ENCODE peak calls at places on chromosomes 16 and 17, in eight cellular contexts. One of them, this sample, is unnamed.

GRCh38 chr17:31690118-31690517 is 168.9 kb downstream of the COPRS start:
- DNase-seq in HFF-Myc: no peak
- DNase-seq in AG04450: no peak
- DNase-seq in adrenal gland: no peak
- DNase-seq in IMR-90: peak
- DNase-seq in cardiac fibroblast: no peak
- DNase-seq in PC-3: no peak
- DNase-seq in pancreas: no peak
- DNase-seq in this sample: no peak

GRCh38 chr17:78442648-78443128 is 64.2 kb downstream of the PGS1 start:
- DNase-seq in HFF-Myc: no peak
- DNase-seq in AG04450: peak
- DNase-seq in adrenal gland: peak
- DNase-seq in IMR-90: peak
- DNase-seq in cardiac fibroblast: peak
- DNase-seq in PC-3: no peak
- DNase-seq in pancreas: no peak
- DNase-seq in this sample: no peak

GRCh38 chr16:12271006-12271405 is 294.5 kb downstream of the SNX29 start:
- DNase-seq in HFF-Myc: peak
- DNase-seq in AG04450: no peak
- DNase-seq in adrenal gland: no peak
- DNase-seq in IMR-90: peak
- DNase-seq in cardiac fibroblast: peak
- DNase-seq in PC-3: peak
- DNase-seq in pancreas: no peak
- DNase-seq in this sample: peak

GRCh38 chr16:86895609-86896008 is 317.3 kb downstream of the FOXL1 start:
- DNase-seq in HFF-Myc: no peak
- DNase-seq in AG04450: no peak
- DNase-seq in adrenal gland: no peak
- DNase-seq in IMR-90: no peak
- DNase-seq in cardiac fibroblast: no peak
- DNase-seq in PC-3: no peak
- DNase-seq in pancreas: no peak
- DNase-seq in this sample: no peak

GRCh38 chr17:76139801-76140660 is 1.0 kb downstream of the FOXJ1 start:
- DNase-seq in HFF-Myc: no peak
- DNase-seq in AG04450: no peak
- DNase-seq in adrenal gland: no peak
- DNase-seq in IMR-90: no peak
- DNase-seq in cardiac fibroblast: no peak
- DNase-seq in PC-3: no peak
- DNase-seq in pancreas: peak
- DNase-seq in this sample: no peak

GRCh38 chr17:50482110-50482509 is 3.5 kb downstream of the RSAD1 start:
- DNase-seq in HFF-Myc: no peak
- DNase-seq in AG04450: no peak
- DNase-seq in adrenal gland: no peak
- DNase-seq in IMR-90: no peak
- DNase-seq in cardiac fibroblast: no peak
- DNase-seq in PC-3: no peak
- DNase-seq in pancreas: peak
- DNase-seq in this sample: no peak

GRCh38 chr17:78919816-78920516 is 5.2 kb downstream of the TIMP2 start:
- DNase-seq in HFF-Myc: no peak
- DNase-seq in AG04450: no peak
- DNase-seq in adrenal gland: no peak
- DNase-seq in IMR-90: no peak
- DNase-seq in cardiac fibroblast: no peak
- DNase-seq in PC-3: no peak
- DNase-seq in pancreas: no peak
- DNase-seq in this sample: no peak

GRCh38 chr16:66641387-66641786 is 36.9 kb downstream of the CMTM3 start:
- DNase-seq in HFF-Myc: no peak
- DNase-seq in AG04450: no peak
- DNase-seq in adrenal gland: no peak
- DNase-seq in IMR-90: no peak
- DNase-seq in cardiac fibroblast: no peak
- DNase-seq in PC-3: no peak
- DNase-seq in pancreas: no peak
- DNase-seq in this sample: no peak

GRCh38 chr17:63927464-63928171 is 4.5 kb downstream of the CD79B start:
- DNase-seq in HFF-Myc: no peak
- DNase-seq in AG04450: no peak
- DNase-seq in adrenal gland: no peak
- DNase-seq in IMR-90: no peak
- DNase-seq in cardiac fibroblast: no peak
- DNase-seq in PC-3: no peak
- DNase-seq in pancreas: no peak
- DNase-seq in this sample: no peak

GRCh38 chr17:40319651-40320550 is 10.9 kb downstream of the RARA start:
- DNase-seq in HFF-Myc: no peak
- DNase-seq in AG04450: no peak
- DNase-seq in adrenal gland: peak
- DNase-seq in IMR-90: no peak
- DNase-seq in cardiac fibroblast: no peak
- DNase-seq in PC-3: no peak
- DNase-seq in pancreas: peak
- DNase-seq in this sample: no peak

GRCh38 chr17:3979276-3979583 is 15.0 kb upstream of the ATP2A3 start:
- DNase-seq in HFF-Myc: no peak
- DNase-seq in AG04450: no peak
- DNase-seq in adrenal gland: no peak
- DNase-seq in IMR-90: no peak
- DNase-seq in cardiac fibroblast: no peak
- DNase-seq in PC-3: no peak
- DNase-seq in pancreas: peak
- DNase-seq in this sample: no peak

GRCh38 chr16:88905563-88905962 is 39.1 kb upstream of the PABPN1L start:
- DNase-seq in HFF-Myc: no peak
- DNase-seq in AG04450: no peak
- DNase-seq in adrenal gland: peak
- DNase-seq in IMR-90: no peak
- DNase-seq in cardiac fibroblast: no peak
- DNase-seq in PC-3: no peak
- DNase-seq in pancreas: no peak
- DNase-seq in this sample: peak

GRCh38 chr16:50502616-50503000 is 45.6 kb upstream of the NKD1 start:
- DNase-seq in HFF-Myc: no peak
- DNase-seq in AG04450: no peak
- DNase-seq in adrenal gland: no peak
- DNase-seq in IMR-90: no peak
- DNase-seq in cardiac fibroblast: no peak
- DNase-seq in PC-3: no peak
- DNase-seq in pancreas: no peak
- DNase-seq in this sample: no peak

GRCh38 chr16:46775214-46775613 is 27.1 kb upstream of the MYLK3 start:
- DNase-seq in HFF-Myc: no peak
- DNase-seq in AG04450: no peak
- DNase-seq in adrenal gland: no peak
- DNase-seq in IMR-90: peak
- DNase-seq in cardiac fibroblast: no peak
- DNase-seq in PC-3: peak
- DNase-seq in pancreas: no peak
- DNase-seq in this sample: no peak

GRCh38 chr17:1755252-1755992 is 6.4 kb upstream of the SERPINF1 start:
- DNase-seq in HFF-Myc: no peak
- DNase-seq in AG04450: no peak
- DNase-seq in adrenal gland: no peak
- DNase-seq in IMR-90: no peak
- DNase-seq in cardiac fibroblast: no peak
- DNase-seq in PC-3: no peak
- DNase-seq in pancreas: no peak
- DNase-seq in this sample: no peak

GRCh38 chr17:16512011-16512410 is 20.0 kb upstream of the LRRC75A start:
- DNase-seq in HFF-Myc: no peak
- DNase-seq in AG04450: no peak
- DNase-seq in adrenal gland: no peak
- DNase-seq in IMR-90: no peak
- DNase-seq in cardiac fibroblast: no peak
- DNase-seq in PC-3: no peak
- DNase-seq in pancreas: no peak
- DNase-seq in this sample: no peak

GRCh38 chr17:61460796-61461585 is 8.8 kb downstream of the TBX4 start:
- DNase-seq in HFF-Myc: no peak
- DNase-seq in AG04450: no peak
- DNase-seq in adrenal gland: no peak
- DNase-seq in IMR-90: peak
- DNase-seq in cardiac fibroblast: no peak
- DNase-seq in PC-3: no peak
- DNase-seq in pancreas: no peak
- DNase-seq in this sample: peak

DNA sequence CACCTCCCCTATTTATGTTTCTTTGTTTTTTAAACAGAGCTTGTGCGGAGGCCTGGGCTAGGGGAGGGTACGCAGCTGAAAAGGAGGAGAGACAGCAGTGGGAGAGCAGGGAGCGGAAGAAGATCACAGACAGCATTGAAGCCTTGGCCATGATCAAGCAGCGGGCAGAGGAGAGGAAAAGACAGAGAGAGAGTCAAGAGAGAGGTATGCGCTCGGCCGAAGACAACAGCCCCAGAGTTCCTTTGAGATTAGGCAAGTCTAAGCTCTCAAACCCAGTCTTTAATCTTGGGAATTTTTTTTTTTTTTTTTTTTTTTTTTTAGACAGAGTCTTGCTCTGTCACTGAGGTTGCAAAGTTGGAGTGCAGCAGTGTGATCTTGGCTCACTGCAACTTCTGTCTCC is 20.6 kb downstream of the DNAAF1 start:
- DNase-seq in HFF-Myc: no peak
- DNase-seq in AG04450: no peak
- DNase-seq in adrenal gland: no peak
- DNase-seq in IMR-90: no peak
- DNase-seq in cardiac fibroblast: no peak
- DNase-seq in PC-3: no peak
- DNase-seq in pancreas: no peak
- DNase-seq in this sample: no peak
- H3K4me3 ChIP-seq in HFF-Myc: no peak
- H3K4me3 ChIP-seq in AG04450: no peak
- H3K4me3 ChIP-seq in adrenal gland: no peak
- H3K4me3 ChIP-seq in IMR-90: no peak
- H3K4me3 ChIP-seq in cardiac fibroblast: no peak
- H3K4me3 ChIP-seq in PC-3: no peak
- H3K4me3 ChIP-seq in pancreas: no peak
- H3K4me3 ChIP-seq in this sample: no peak

DNA sequence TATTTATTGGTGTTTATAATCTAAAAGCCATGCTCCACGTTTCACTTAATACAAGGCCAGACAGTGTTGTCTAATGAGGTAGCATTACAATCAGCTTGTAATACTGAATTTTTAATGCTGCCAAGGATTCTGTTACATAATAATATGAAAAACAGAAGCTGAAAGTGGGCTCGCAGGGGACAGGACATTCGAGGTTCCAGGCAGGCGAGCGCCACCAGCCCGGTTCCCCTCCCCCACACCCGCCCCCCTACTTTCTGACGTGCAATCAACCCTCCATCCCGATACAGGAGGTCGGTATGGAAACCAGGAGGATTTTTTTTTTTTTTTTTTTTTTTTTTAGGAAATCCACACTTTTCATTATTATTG is 6.2 kb upstream of the ZFHX3 start:
- DNase-seq in HFF-Myc: no peak
- DNase-seq in AG04450: no peak
- DNase-seq in adrenal gland: no peak
- DNase-seq in IMR-90: no peak
- DNase-seq in cardiac fibroblast: peak
- DNase-seq in PC-3: no peak
- DNase-seq in pancreas: no peak
- DNase-seq in this sample: no peak
- H3K4me3 ChIP-seq in HFF-Myc: no peak
- H3K4me3 ChIP-seq in AG04450: no peak
- H3K4me3 ChIP-seq in adrenal gland: no peak
- H3K4me3 ChIP-seq in IMR-90: no peak
- H3K4me3 ChIP-seq in cardiac fibroblast: no peak
- H3K4me3 ChIP-seq in PC-3: peak
- H3K4me3 ChIP-seq in pancreas: no peak
- H3K4me3 ChIP-seq in this sample: no peak

GRCh38 chr16:1989826-1990335 is at the start of gene SYNGR3:
- DNase-seq in HFF-Myc: no peak
- DNase-seq in AG04450: no peak
- DNase-seq in adrenal gland: no peak
- DNase-seq in IMR-90: no peak
- DNase-seq in cardiac fibroblast: no peak
- DNase-seq in PC-3: peak
- DNase-seq in pancreas: no peak
- DNase-seq in this sample: no peak

GRCh38 chr16:1991588-1992474 is 2.1 kb downstream of the SYNGR3 start:
- DNase-seq in HFF-Myc: no peak
- DNase-seq in AG04450: peak
- DNase-seq in adrenal gland: peak
- DNase-seq in IMR-90: peak
- DNase-seq in cardiac fibroblast: peak
- DNase-seq in PC-3: peak
- DNase-seq in pancreas: peak
- DNase-seq in this sample: peak

GRCh38 chr16:1992475-1993292 is 2.9 kb downstream of the SYNGR3 start:
- DNase-seq in HFF-Myc: no peak
- DNase-seq in AG04450: no peak
- DNase-seq in adrenal gland: no peak
- DNase-seq in IMR-90: no peak
- DNase-seq in cardiac fibroblast: no peak
- DNase-seq in PC-3: no peak
- DNase-seq in pancreas: no peak
- DNase-seq in this sample: no peak

GRCh38 chr16:1990336-1991134 is 765 bp downstream of the SYNGR3 start:
- DNase-seq in HFF-Myc: no peak
- DNase-seq in AG04450: no peak
- DNase-seq in adrenal gland: no peak
- DNase-seq in IMR-90: no peak
- DNase-seq in cardiac fibroblast: no peak
- DNase-seq in PC-3: no peak
- DNase-seq in pancreas: peak
- DNase-seq in this sample: no peak

GRCh38 chr16:1991135-1991551 is 1.4 kb downstream of the SYNGR3 start:
- DNase-seq in HFF-Myc: no peak
- DNase-seq in AG04450: no peak
- DNase-seq in adrenal gland: no peak
- DNase-seq in IMR-90: no peak
- DNase-seq in cardiac fibroblast: no peak
- DNase-seq in PC-3: no peak
- DNase-seq in pancreas: peak
- DNase-seq in this sample: no peak
- H3K4me3 ChIP-seq in HFF-Myc: no peak
- H3K4me3 ChIP-seq in AG04450: no peak
- H3K4me3 ChIP-seq in adrenal gland: no peak
- H3K4me3 ChIP-seq in IMR-90: no peak
- H3K4me3 ChIP-seq in cardiac fibroblast: no peak
- H3K4me3 ChIP-seq in PC-3: no peak
- H3K4me3 ChIP-seq in pancreas: no peak
- H3K4me3 ChIP-seq in this sample: no peak

DNA sequence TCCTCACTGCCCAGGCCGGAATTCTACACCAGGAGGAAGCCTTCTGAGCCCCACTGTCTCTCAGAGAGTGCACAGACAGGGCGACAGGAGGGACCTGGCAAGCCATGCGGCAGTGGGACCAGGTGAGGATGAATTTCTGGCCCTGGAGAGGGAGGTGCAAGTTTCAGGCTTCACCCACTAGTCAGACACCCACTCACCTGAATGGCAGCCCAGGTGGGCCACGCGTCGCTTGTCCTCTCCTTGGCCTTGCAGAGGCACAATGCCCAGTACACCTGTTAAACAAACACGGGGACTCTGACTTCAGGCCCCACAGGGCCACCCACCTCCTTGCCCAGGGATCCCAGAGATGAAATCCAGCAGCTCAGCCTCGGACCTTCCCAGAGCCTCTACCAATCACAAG is 4.2 kb downstream of the CORO7 start:
- DNase-seq in HFF-Myc: no peak
- DNase-seq in AG04450: no peak
- DNase-seq in adrenal gland: no peak
- DNase-seq in IMR-90: no peak
- DNase-seq in cardiac fibroblast: no peak
- DNase-seq in PC-3: no peak
- DNase-seq in pancreas: no peak
- DNase-seq in this sample: no peak
- H3K4me3 ChIP-seq in HFF-Myc: no peak
- H3K4me3 ChIP-seq in AG04450: no peak
- H3K4me3 ChIP-seq in adrenal gland: no peak
- H3K4me3 ChIP-seq in IMR-90: no peak
- H3K4me3 ChIP-seq in cardiac fibroblast: no peak
- H3K4me3 ChIP-seq in PC-3: no peak
- H3K4me3 ChIP-seq in pancreas: no peak
- H3K4me3 ChIP-seq in this sample: no peak